ENCODE peak calls at places on chromosome 19, in eight cellular contexts. I is Panc1, X is GM12878, P is upper lobe of left lung, M is HepG2, N is K562, K is HCT116, T is GM23338. S is an unnamed sample.

GRCh38 chr19:56603829-56604228 is 8.7 kb downstream of the ZNF71 start:
- ATAC-seq in I (no peak), X (no peak), P (no peak), M (no peak), N (no peak), K (no peak), T (no peak), S (no peak)

GRCh38 chr19:14127176-14127575 is 9.2 kb downstream of the ASF1B start:
- ATAC-seq in I (peak), X (no peak), P (peak), M (peak), N (no peak), K (no peak), T (no peak), S (no peak)

GRCh38 chr19:46471116-46471733 is at the start of gene PNMA8A:
- ATAC-seq in I (no peak), X (no peak), P (peak), M (peak), N (peak), K (no peak), T (peak), S (peak)

GRCh38 chr19:31863122-31863521 is 482.3 kb upstream of the ZNF507 start:
- ATAC-seq in I (no peak), X (no peak), P (no peak), M (no peak), N (no peak), K (no peak), T (no peak), S (no peak)

GRCh38 chr19:8238251-8238650 is 29.1 kb downstream of the CERS4 start:
- ATAC-seq in I (no peak), X (no peak), P (no peak), M (no peak), N (no peak), K (no peak), T (no peak), S (no peak)

GRCh38 chr19:30539315-30539714 is 167.1 kb downstream of the ZNF536 start:
- ATAC-seq in I (no peak), X (no peak), P (no peak), M (no peak), N (no peak), K (no peak), T (no peak), S (no peak)

GRCh38 chr19:5990289-5990797 is 12.4 kb upstream of the RANBP3 start:
- ATAC-seq in I (peak), X (no peak), P (peak), M (no peak), N (peak), K (peak), T (peak), S (peak)

GRCh38 chr19:21434516-21434915 is 37.6 kb downstream of the ZNF493 start:
- ATAC-seq in I (no peak), X (no peak), P (no peak), M (no peak), N (no peak), K (no peak), T (no peak), S (no peak)

GRCh38 chr19:42531313-42531712 is 3.0 kb upstream of the CEACAM1 start:
- ATAC-seq in I (no peak), X (no peak), P (no peak), M (no peak), N (no peak), K (no peak), T (no peak), S (no peak)

GRCh38 chr19:41939861-41940442 is 11.7 kb upstream of the ERFL start:
- ATAC-seq in I (peak), X (peak), P (peak), M (no peak), N (peak), K (no peak), T (peak), S (no peak)

GRCh38 chr19:39237200-39238184 is 7.3 kb downstream of the IFNL3 start:
- ATAC-seq in I (peak), X (peak), P (peak), M (peak), N (peak), K (peak), T (peak), S (no peak)

GRCh38 chr19:20664917-20665781 is 3.8 kb upstream of the ZNF626 start:
- ATAC-seq in I (no peak), X (no peak), P (no peak), M (peak), N (peak), K (no peak), T (peak), S (no peak)

GRCh38 chr19:3620145-3620816 is 6.3 kb downstream of the CACTIN start:
- ATAC-seq in I (peak), X (no peak), P (no peak), M (no peak), N (no peak), K (no peak), T (no peak), S (no peak)

GRCh38 chr19:55962186-55962585 is 14.6 kb downstream of the NLRP8 start:
- ATAC-seq in I (no peak), X (no peak), P (no peak), M (no peak), N (no peak), K (no peak), T (no peak), S (no peak)

GRCh38 chr19:47623921-47624391 is 15.0 kb downstream of the BICRA start:
- ATAC-seq in I (no peak), X (no peak), P (no peak), M (peak), N (peak), K (peak), T (no peak), S (no peak)

GRCh38 chr19:15253513-15253912 is 21.3 kb upstream of the EPHX3 start:
- ATAC-seq in I (no peak), X (no peak), P (no peak), M (no peak), N (no peak), K (no peak), T (no peak), S (no peak)

GRCh38 chr19:6219147-6219525 is 60.6 kb downstream of the MLLT1 start:
- ATAC-seq in I (peak), X (no peak), P (no peak), M (no peak), N (no peak), K (no peak), T (no peak), S (no peak)

GRCh38 chr19:45045671-45046353 is 7.0 kb downstream of the CLASRP start:
- ATAC-seq in I (no peak), X (no peak), P (no peak), M (peak), N (no peak), K (no peak), T (no peak), S (no peak)

GRCh38 chr19:15010497-15011255 is 31.0 kb upstream of the SLC1A6 start:
- ATAC-seq in I (no peak), X (no peak), P (peak), M (no peak), N (no peak), K (no peak), T (peak), S (no peak)

GRCh38 chr19:47779524-47780214 is 1.2 kb downstream of the SELENOW start:
- ATAC-seq in I (no peak), X (no peak), P (no peak), M (no peak), N (no peak), K (no peak), T (no peak), S (peak)

GRCh38 chr19:34403784-34404108 is 453 bp upstream of the PDCD2L start:
- ATAC-seq in I (peak), X (no peak), P (no peak), M (no peak), N (peak), K (peak), T (peak), S (no peak)

GRCh38 chr19:28990522-28990921 is 222.4 kb downstream of the UQCRFS1 start:
- ATAC-seq in I (no peak), X (no peak), P (no peak), M (no peak), N (no peak), K (no peak), T (peak), S (peak)

GRCh38 chr19:56839665-56840451 is 668 bp downstream of the PEG3 start:
- ATAC-seq in I (no peak), X (no peak), P (peak), M (peak), N (no peak), K (no peak), T (no peak), S (peak)

GRCh38 chr19:39953915-39954314 is 17.1 kb upstream of the PSMC4 start:
- ATAC-seq in I (no peak), X (peak), P (no peak), M (no peak), N (no peak), K (no peak), T (no peak), S (no peak)

GRCh38 chr19:16273005-16273404 is 51.6 kb upstream of the KLF2 start:
- ATAC-seq in I (no peak), X (no peak), P (peak), M (no peak), N (no peak), K (no peak), T (peak), S (peak)

GRCh38 chr19:1746401-1747284 is 6.7 kb upstream of the ONECUT3 start:
- ATAC-seq in I (peak), X (peak), P (no peak), M (peak), N (peak), K (peak), T (peak), S (no peak)

GRCh38 chr19:12880551-12881171 is 588 bp downstream of the DNASE2 start:
- ATAC-seq in I (peak), X (peak), P (peak), M (no peak), N (no peak), K (peak), T (peak), S (peak)

GRCh38 chr19:57302727-57303401 is 17.4 kb upstream of the ZNF543 start:
- ATAC-seq in I (peak), X (peak), P (peak), M (peak), N (peak), K (peak), T (peak), S (no peak)

GRCh38 chr19:4042731-4043082 is 24.0 kb downstream of the ZBTB7A start:
- ATAC-seq in I (peak), X (no peak), P (peak), M (peak), N (no peak), K (peak), T (peak), S (peak)

GRCh38 chr19:48613852-48614435 is 932 bp downstream of the FAM83E start:
- ATAC-seq in I (peak), X (peak), P (no peak), M (peak), N (peak), K (peak), T (peak), S (no peak)

GRCh38 chr19:48244289-48244688 is 11.4 kb downstream of the CARD8 start:
- ATAC-seq in I (no peak), X (peak), P (no peak), M (no peak), N (no peak), K (no peak), T (no peak), S (no peak)

GRCh38 chr19:29714371-29714952 is 599 bp downstream of the C19orf12 start:
- ATAC-seq in I (peak), X (peak), P (peak), M (peak), N (peak), K (peak), T (no peak), S (peak)

GRCh38 chr19:45657520-45658163 is 10.4 kb upstream of the GIPR start:
- ATAC-seq in I (no peak), X (no peak), P (no peak), M (peak), N (peak), K (no peak), T (peak), S (no peak)

GRCh38 chr19:1140272-1140671 is 33.8 kb downstream of the SBNO2 start:
- ATAC-seq in I (no peak), X (no peak), P (no peak), M (no peak), N (no peak), K (no peak), T (no peak), S (no peak)

GRCh38 chr19:2827840-2828489 is 8.3 kb downstream of the ZNF554 start:
- ATAC-seq in I (no peak), X (peak), P (no peak), M (no peak), N (no peak), K (no peak), T (no peak), S (no peak)

DNA sequence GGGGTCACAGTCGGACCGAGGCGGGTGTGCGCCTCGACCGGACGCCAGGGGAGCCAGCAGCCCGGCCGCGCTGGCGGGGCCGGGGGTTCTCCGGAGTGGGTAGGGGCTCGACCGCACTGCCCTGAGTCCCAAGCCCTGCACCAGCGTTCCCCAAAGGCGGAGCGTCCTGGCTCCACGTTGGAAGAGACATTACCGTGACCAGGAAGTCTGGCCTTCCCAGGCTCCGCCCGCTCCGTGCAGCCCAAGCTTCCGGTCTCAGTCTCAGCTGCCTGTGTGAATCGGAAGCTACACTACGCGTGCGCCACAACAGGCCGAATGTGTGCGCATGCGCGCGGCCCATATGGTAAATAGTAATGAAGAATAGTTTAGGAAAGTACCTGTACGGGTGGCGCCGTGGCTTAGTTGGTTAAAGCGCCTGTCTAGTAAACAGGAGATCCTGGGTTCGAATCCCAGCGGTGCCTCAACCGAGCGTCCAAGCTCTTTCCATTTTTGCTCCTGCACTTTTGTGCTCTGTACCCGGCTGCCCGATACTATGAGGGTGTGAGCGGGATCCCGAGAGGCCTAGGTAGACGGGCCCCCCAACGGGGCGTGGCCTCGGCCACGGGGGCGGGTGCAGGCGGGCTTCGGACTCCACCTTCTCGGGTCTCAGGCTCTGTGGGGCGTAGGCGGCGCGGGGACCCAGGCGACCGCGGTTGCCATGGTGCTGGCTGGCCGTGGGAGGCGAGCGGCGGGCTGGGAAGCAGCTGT is 17.3 kb upstream of the LRP3 start:
- ATAC-seq in I (peak), X (peak), P (peak), M (peak), N (peak), K (peak), T (peak), S (peak)
- TF ChIP-seq POLR2AphosphoS5 in I (peak), X (peak), P (peak), M (peak), N (peak), K (peak), T (peak), S (peak)

DNA sequence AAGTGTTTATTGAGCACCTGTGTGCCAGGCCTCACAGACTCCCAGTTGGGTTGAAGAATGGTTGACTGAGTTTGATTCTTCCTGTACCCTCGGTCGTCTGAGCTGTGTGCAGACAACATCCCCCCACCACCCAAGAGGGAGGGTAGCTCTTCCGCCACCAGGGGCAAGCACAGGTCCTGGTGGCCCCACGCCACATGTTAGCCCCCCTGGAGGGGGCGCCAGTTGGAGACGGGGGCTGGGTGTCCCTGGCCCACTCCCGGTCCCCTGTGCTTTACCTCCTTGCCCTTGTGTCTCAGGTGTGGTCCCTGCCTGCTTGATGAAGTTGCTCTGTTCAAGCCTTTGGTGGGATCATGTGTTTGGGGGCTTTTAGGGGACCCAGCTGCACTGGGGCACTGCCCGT is 27.2 kb downstream of the COLGALT1 start:
- ATAC-seq in I (no peak), X (no peak), P (no peak), M (peak), N (no peak), K (no peak), T (no peak), S (no peak)
- TF ChIP-seq CTCF in I (no peak), X (no peak), P (no peak), M (no peak), N (peak), K (no peak), T (peak), S (no peak)

GRCh38 chr19:49712397-49712859 is 21.5 kb downstream of the CPT1C start:
- ATAC-seq in I (peak), X (no peak), P (peak), M (peak), N (peak), K (peak), T (peak), S (peak)

GRCh38 chr19:49710372-49710951 is 19.5 kb downstream of the CPT1C start:
- ATAC-seq in I (peak), X (no peak), P (no peak), M (no peak), N (no peak), K (no peak), T (no peak), S (no peak)

GRCh38 chr19:49716154-49716553 is 25.2 kb downstream of the CPT1C start:
- ATAC-seq in I (no peak), X (no peak), P (no peak), M (no peak), N (peak), K (no peak), T (no peak), S (no peak)

GRCh38 chr19:49718511-49718910 is 27.6 kb downstream of the CPT1C start:
- ATAC-seq in I (no peak), X (no peak), P (no peak), M (no peak), N (no peak), K (no peak), T (no peak), S (no peak)

GRCh38 chr19:49713236-49713845 is 22.4 kb downstream of the CPT1C start:
- ATAC-seq in I (no peak), X (no peak), P (no peak), M (no peak), N (no peak), K (no peak), T (no peak), S (no peak)
- TF ChIP-seq POLR2AphosphoS5 in I (no peak), X (no peak), P (no peak), M (no peak), N (no peak), K (no peak), T (no peak), S (no peak)

GRCh38 chr19:19475845-19476828 is 39.2 kb downstream of the TSSK6 start:
- ATAC-seq in I (peak), X (peak), P (no peak), M (peak), N (peak), K (peak), T (peak), S (peak)
- TF ChIP-seq CTCF in I (no peak), X (peak), P (no peak), M (peak), N (peak), K (peak), T (peak), S (no peak)

S was measured in gastroesophageal sphincter.